ENCODE peak calls at places on chromosomes 1 and 21, in four cellular contexts. One of them, this sample, is unnamed.

GRCh38 chr1:156025873-156026272 is 5.1 kb upstream of the SSR2 start:
- DNase-seq in left lung: no peak
- DNase-seq in OCI-LY7: peak
- DNase-seq in PC-9: no peak
- DNase-seq in this sample: peak

GRCh38 chr1:7046314-7046713 is 261.1 kb downstream of the CAMTA1 start:
- DNase-seq in OCI-LY7: no peak
- DNase-seq in PC-9: peak
- DNase-seq in left lung: no peak
- DNase-seq in this sample: no peak

GRCh38 chr21:29639366-29640232 is 300.2 kb downstream of the GRIK1 start:
- DNase-seq in left lung: no peak
- DNase-seq in OCI-LY7: peak
- DNase-seq in PC-9: no peak
- DNase-seq in this sample: no peak

GRCh38 chr1:158793604-158794003 is 12.6 kb upstream of the OR6N2 start:
- DNase-seq in PC-9: no peak
- DNase-seq in left lung: no peak
- DNase-seq in OCI-LY7: peak
- DNase-seq in this sample: no peak

GRCh38 chr21:42574234-42575027 is 60.8 kb downstream of the SLC37A1 start:
- DNase-seq in left lung: peak
- DNase-seq in OCI-LY7: no peak
- DNase-seq in PC-9: no peak
- DNase-seq in this sample: peak

GRCh38 chr1:157115851-157116734 is 16.5 kb upstream of the ETV3L start:
- DNase-seq in OCI-LY7: no peak
- DNase-seq in PC-9: no peak
- DNase-seq in left lung: no peak
- DNase-seq in this sample: peak

GRCh38 chr1:229596961-229597699 is 28.8 kb downstream of the TAF5L start:
- DNase-seq in left lung: no peak
- DNase-seq in OCI-LY7: no peak
- DNase-seq in PC-9: no peak
- DNase-seq in this sample: no peak

GRCh38 chr1:31524196-31524967 is 51.9 kb upstream of the TINAGL1 start:
- DNase-seq in OCI-LY7: no peak
- DNase-seq in PC-9: no peak
- DNase-seq in left lung: no peak
- DNase-seq in this sample: peak

GRCh38 chr1:94384485-94385353 is 33.5 kb upstream of the ABCD3 start:
- DNase-seq in PC-9: no peak
- DNase-seq in left lung: no peak
- DNase-seq in OCI-LY7: peak
- DNase-seq in this sample: peak

GRCh38 chr21:32096411-32096810 is 182.4 kb downstream of the MIS18A start:
- DNase-seq in left lung: no peak
- DNase-seq in PC-9: no peak
- DNase-seq in OCI-LY7: peak
- DNase-seq in this sample: no peak

GRCh38 chr1:76867342-76868130 is at the start of gene ST6GALNAC5:
- DNase-seq in PC-9: no peak
- DNase-seq in left lung: peak
- DNase-seq in OCI-LY7: no peak
- DNase-seq in this sample: peak

GRCh38 chr21:31186916-31187315 is 148.6 kb upstream of the KRTAP19-8 start:
- DNase-seq in PC-9: no peak
- DNase-seq in left lung: no peak
- DNase-seq in OCI-LY7: no peak
- DNase-seq in this sample: no peak

GRCh38 chr1:119762409-119762808 is 6.3 kb downstream of the HMGCS2 start:
- DNase-seq in OCI-LY7: no peak
- DNase-seq in left lung: no peak
- DNase-seq in PC-9: no peak
- DNase-seq in this sample: no peak

GRCh38 chr1:90936061-90936460 is 85.8 kb downstream of the ZNF644 start:
- DNase-seq in OCI-LY7: no peak
- DNase-seq in PC-9: no peak
- DNase-seq in left lung: no peak
- DNase-seq in this sample: no peak

GRCh38 chr1:153963850-153964331 is 554 bp upstream of the SLC39A1 start:
- DNase-seq in PC-9: peak
- DNase-seq in OCI-LY7: no peak
- DNase-seq in left lung: peak
- DNase-seq in this sample: peak

GRCh38 chr1:224433041-224433670 is 1.4 kb downstream of the WDR26 start:
- DNase-seq in left lung: peak
- DNase-seq in PC-9: no peak
- DNase-seq in OCI-LY7: peak
- DNase-seq in this sample: no peak

GRCh38 chr1:61170328-61171238 is 88.2 kb downstream of the NFIA start:
- DNase-seq in PC-9: no peak
- DNase-seq in OCI-LY7: no peak
- DNase-seq in left lung: no peak
- DNase-seq in this sample: no peak

GRCh38 chr1:188822248-188822647 is 1655.4 kb downstream of the BRINP3 start:
- DNase-seq in left lung: no peak
- DNase-seq in OCI-LY7: no peak
- DNase-seq in PC-9: no peak
- DNase-seq in this sample: no peak

GRCh38 chr1:37861151-37861550 is 1.8 kb upstream of the MTF1 start:
- DNase-seq in OCI-LY7: peak
- DNase-seq in left lung: no peak
- DNase-seq in PC-9: no peak
- DNase-seq in this sample: no peak

GRCh38 chr1:226762988-226763740 is 24.1 kb upstream of the ITPKB start:
- DNase-seq in left lung: no peak
- DNase-seq in PC-9: no peak
- DNase-seq in OCI-LY7: no peak
- DNase-seq in this sample: no peak

GRCh38 chr1:59512702-59513101 is 215.8 kb downstream of the FGGY start:
- DNase-seq in left lung: no peak
- DNase-seq in OCI-LY7: no peak
- DNase-seq in PC-9: no peak
- DNase-seq in this sample: no peak

GRCh38 chr1:39788758-39789570 is at the start of gene BMP8B:
- DNase-seq in left lung: peak
- DNase-seq in OCI-LY7: peak
- DNase-seq in PC-9: peak
- DNase-seq in this sample: peak

GRCh38 chr1:206856674-206857464 is 8.6 kb upstream of the IL20 start:
- DNase-seq in left lung: no peak
- DNase-seq in PC-9: no peak
- DNase-seq in OCI-LY7: peak
- DNase-seq in this sample: no peak

GRCh38 chr1:183065168-183065670 is 42.0 kb downstream of the LAMC1 start:
- DNase-seq in PC-9: no peak
- DNase-seq in left lung: no peak
- DNase-seq in OCI-LY7: no peak
- DNase-seq in this sample: no peak

GRCh38 chr1:17893891-17894631 is 138.9 kb downstream of the ACTL8 start:
- DNase-seq in left lung: no peak
- DNase-seq in OCI-LY7: no peak
- DNase-seq in PC-9: no peak
- DNase-seq in this sample: peak

GRCh38 chr1:208497866-208498541 is 253.8 kb upstream of the PLXNA2 start:
- DNase-seq in OCI-LY7: no peak
- DNase-seq in PC-9: no peak
- DNase-seq in left lung: no peak
- DNase-seq in this sample: no peak

GRCh38 chr1:205536759-205537361 is 32.4 kb downstream of the CDK18 start:
- DNase-seq in PC-9: peak
- DNase-seq in left lung: peak
- DNase-seq in OCI-LY7: no peak
- DNase-seq in this sample: peak

GRCh38 chr1:154158307-154159125 is 3.6 kb upstream of the NUP210L start:
- DNase-seq in PC-9: no peak
- DNase-seq in OCI-LY7: peak
- DNase-seq in left lung: no peak
- DNase-seq in this sample: no peak

GRCh38 chr21:36111238-36111637 is 23.6 kb upstream of the CBR3 start:
- DNase-seq in left lung: peak
- DNase-seq in OCI-LY7: no peak
- DNase-seq in PC-9: no peak
- DNase-seq in this sample: peak

GRCh38 chr1:14593279-14593678 is 5.2 kb upstream of the KAZN start:
- DNase-seq in OCI-LY7: no peak
- DNase-seq in PC-9: no peak
- DNase-seq in left lung: no peak
- DNase-seq in this sample: no peak

GRCh38 chr1:7345516-7345915 is 425.6 kb upstream of the VAMP3 start:
- DNase-seq in OCI-LY7: no peak
- DNase-seq in left lung: no peak
- DNase-seq in PC-9: no peak
- DNase-seq in this sample: no peak

GRCh38 chr1:55233149-55233777 is 18.1 kb upstream of the USP24 start:
- DNase-seq in left lung: no peak
- DNase-seq in PC-9: no peak
- DNase-seq in OCI-LY7: no peak
- DNase-seq in this sample: no peak

GRCh38 chr21:44253832-44254700 is 7.6 kb downstream of the DNMT3L start:
- DNase-seq in left lung: peak
- DNase-seq in PC-9: no peak
- DNase-seq in OCI-LY7: no peak
- DNase-seq in this sample: no peak

GRCh38 chr1:3504151-3504822 is 49.8 kb downstream of the ARHGEF16 start:
- DNase-seq in OCI-LY7: no peak
- DNase-seq in left lung: no peak
- DNase-seq in PC-9: peak
- DNase-seq in this sample: no peak

GRCh38 chr1:92707709-92708108 is 77.2 kb downstream of the EVI5 start:
- DNase-seq in OCI-LY7: no peak
- DNase-seq in left lung: no peak
- DNase-seq in PC-9: no peak
- DNase-seq in this sample: no peak

GRCh38 chr1:172745014-172745413 is 86.1 kb downstream of the FASLG start:
- DNase-seq in OCI-LY7: peak
- DNase-seq in left lung: no peak
- DNase-seq in PC-9: peak
- DNase-seq in this sample: no peak
- TF ChIP-seq CTCF in OCI-LY7: peak
- TF ChIP-seq CTCF in left lung: peak
- TF ChIP-seq CTCF in PC-9: peak
- TF ChIP-seq CTCF in this sample: peak

DNA sequence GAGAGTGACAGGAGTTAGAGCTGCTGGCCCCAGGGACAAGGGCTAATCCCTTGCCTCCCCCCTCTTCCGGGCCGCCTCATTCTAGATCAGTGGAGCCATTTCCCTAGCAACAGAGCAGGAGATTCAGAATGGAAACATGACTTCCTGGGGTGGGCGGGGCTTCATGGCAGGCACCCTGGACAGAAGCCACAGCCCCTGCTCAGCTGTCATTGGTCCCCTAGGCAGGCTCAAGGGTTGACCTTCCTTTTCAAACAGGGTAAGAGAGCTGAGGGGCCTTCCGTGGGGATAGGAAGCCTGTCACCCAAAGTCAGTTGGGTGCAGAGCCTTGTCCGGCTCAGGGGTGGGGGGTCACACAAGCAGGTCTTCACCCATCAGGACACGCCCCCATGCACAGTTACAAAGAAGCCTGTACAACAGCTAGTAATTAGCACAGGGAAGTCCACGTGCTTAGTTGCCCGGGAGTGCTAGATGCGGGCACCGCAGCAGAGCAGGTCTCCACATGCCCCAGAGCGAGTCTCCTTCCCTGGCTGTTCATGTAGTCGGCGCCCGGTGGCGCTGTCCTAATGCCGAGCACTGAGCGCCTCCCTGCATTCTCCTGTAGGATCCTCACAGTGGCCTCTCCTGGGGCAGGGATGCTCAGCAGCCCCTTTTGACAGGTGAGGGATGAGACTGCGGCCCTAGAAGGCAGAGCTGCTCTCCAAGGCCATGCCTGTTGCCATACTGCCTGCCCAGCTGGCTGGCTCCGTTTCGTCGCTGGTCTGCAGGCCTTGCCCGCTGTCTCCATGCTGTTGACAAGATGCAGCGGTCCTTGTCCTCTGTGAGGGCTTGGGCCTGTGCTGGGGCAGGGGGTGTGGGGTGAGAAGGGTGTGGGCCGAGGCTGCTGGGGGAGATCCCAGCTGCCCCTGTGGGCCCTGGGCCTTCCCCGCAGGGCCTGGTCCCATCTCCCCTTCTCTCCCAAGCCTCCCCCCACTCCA is 5.1 kb downstream of the TMEM201 start:
- DNase-seq in PC-9: peak
- DNase-seq in OCI-LY7: peak
- DNase-seq in left lung: peak
- DNase-seq in this sample: peak
- TF ChIP-seq CTCF in PC-9: no peak
- TF ChIP-seq CTCF in OCI-LY7: no peak
- TF ChIP-seq CTCF in left lung: no peak
- TF ChIP-seq CTCF in this sample: no peak

DNA sequence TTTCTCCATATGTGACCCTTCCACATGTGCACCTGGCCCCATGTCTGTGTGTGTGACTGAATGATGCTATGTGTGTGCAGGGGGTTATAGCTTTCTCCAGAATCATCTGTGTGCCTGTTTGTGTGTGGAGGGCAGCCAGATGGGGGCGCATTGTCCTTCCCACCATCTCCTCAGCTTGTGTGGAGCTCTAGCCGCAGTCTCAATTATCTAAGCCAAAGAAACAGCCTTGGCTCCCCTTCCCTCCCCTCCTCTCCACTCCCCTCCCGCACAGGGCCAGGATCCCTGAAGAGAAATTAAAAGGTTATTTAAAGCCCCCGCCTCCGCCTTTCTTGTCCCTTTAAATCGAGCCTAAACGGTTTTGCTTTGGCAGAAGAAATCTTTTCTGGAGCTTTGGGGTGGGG is 1.8 kb upstream of the DMBX1 start:
- DNase-seq in OCI-LY7: no peak
- DNase-seq in PC-9: no peak
- DNase-seq in left lung: no peak
- DNase-seq in this sample: no peak
- TF ChIP-seq CTCF in OCI-LY7: peak
- TF ChIP-seq CTCF in PC-9: no peak
- TF ChIP-seq CTCF in left lung: no peak
- TF ChIP-seq CTCF in this sample: no peak

GRCh38 chr1:27011058-27011764 is 1.4 kb downstream of the TENT5B start:
- DNase-seq in PC-9: peak
- DNase-seq in left lung: peak
- DNase-seq in OCI-LY7: no peak
- DNase-seq in this sample: peak

GRCh38 chr1:27011976-27012563 is 580 bp downstream of the TENT5B start:
- DNase-seq in OCI-LY7: no peak
- DNase-seq in left lung: no peak
- DNase-seq in PC-9: no peak
- DNase-seq in this sample: peak

GRCh38 chr1:27010226-27010994 is 2.2 kb downstream of the TENT5B start:
- DNase-seq in PC-9: no peak
- DNase-seq in OCI-LY7: no peak
- DNase-seq in left lung: no peak
- DNase-seq in this sample: no peak

GRCh38 chr1:27007909-27008582 is 4.6 kb downstream of the TENT5B start:
- DNase-seq in PC-9: peak
- DNase-seq in OCI-LY7: no peak
- DNase-seq in left lung: peak
- DNase-seq in this sample: peak

GRCh38 chr1:27009601-27010197 is 3.0 kb downstream of the TENT5B start:
- DNase-seq in left lung: no peak
- DNase-seq in OCI-LY7: no peak
- DNase-seq in PC-9: peak
- DNase-seq in this sample: no peak
- TF ChIP-seq CTCF in left lung: no peak
- TF ChIP-seq CTCF in OCI-LY7: no peak
- TF ChIP-seq CTCF in PC-9: no peak
- TF ChIP-seq CTCF in this sample: no peak

This sample was measured in upper lobe of right lung.